ENCODE peak calls at places on chromosomes 2 and 18, in ten cellular contexts. O is smooth muscle cell of the brain vasculature; R is DND-41; G is activated naive CD4-positive, alpha-beta T cell; L is LHCN-M2; W is lower lobe of right lung; T is left lung; K is HT1080; V is psoas muscle; B is hippocampal formation. F is an unnamed sample.

GRCh38 chr2:28297531-28297930 is 95.1 kb upstream of the FOSL2 start:
- DNase-seq in O (no peak), R (no peak), G (no peak), L (no peak), W (no peak), T (no peak), K (no peak), V (no peak), B (no peak), F (no peak)

GRCh38 chr2:134988994-134989605 is 58.1 kb downstream of the MAP3K19 start:
- DNase-seq in O (no peak), R (no peak), G (no peak), L (peak), W (no peak), T (no peak), K (no peak), V (no peak), B (no peak), F (no peak)

GRCh38 chr2:26018184-26018716 is 15.6 kb upstream of the RAB10 start:
- DNase-seq in O (peak), R (no peak), G (no peak), L (peak), W (peak), T (peak), K (peak), V (peak), B (peak), F (no peak)

GRCh38 chr2:165009466-165009865 is 54.1 kb upstream of the SLC38A11 start:
- DNase-seq in O (no peak), R (no peak), G (no peak), L (no peak), W (no peak), T (no peak), K (no peak), V (no peak), B (no peak), F (no peak)

GRCh38 chr18:79641722-79642497 is 37.7 kb upstream of the CTDP1 start:
- DNase-seq in O (no peak), R (no peak), G (no peak), L (no peak), W (no peak), T (no peak), K (no peak), V (no peak), B (no peak), F (no peak)

GRCh38 chr2:84496386-84496785 is 19.9 kb upstream of the DNAH6 start:
- DNase-seq in O (no peak), R (no peak), G (no peak), L (no peak), W (no peak), T (no peak), K (no peak), V (no peak), B (no peak), F (no peak)

GRCh38 chr2:172089633-172090032 is 4.3 kb downstream of the DLX1 start:
- DNase-seq in O (no peak), R (no peak), G (no peak), L (no peak), W (no peak), T (no peak), K (no peak), V (no peak), B (no peak), F (no peak)

GRCh38 chr2:127932199-127932877 is 46.6 kb upstream of the AMMECR1L start:
- DNase-seq in O (no peak), R (no peak), G (no peak), L (peak), W (no peak), T (no peak), K (peak), V (no peak), B (no peak), F (no peak)

GRCh38 chr2:121596221-121597080 is 52.8 kb downstream of the CLASP1 start:
- DNase-seq in O (no peak), R (no peak), G (no peak), L (peak), W (peak), T (peak), K (peak), V (no peak), B (no peak), F (peak)

GRCh38 chr2:201638331-201638730 is 5.0 kb downstream of the TMEM237 start:
- DNase-seq in O (no peak), R (no peak), G (no peak), L (no peak), W (no peak), T (no peak), K (no peak), V (no peak), B (no peak), F (no peak)

F was measured in putamen.